ENCODE peak calls at places on chromosome 12, in five cellular contexts. J is GM23338, Q is PC-9, N is mammary epithelial cell, W is psoas muscle. Y is an unnamed sample.

GRCh38 chr12:30145351-30146017 is 361.7 kb upstream of the TMTC1 start:
- DNase-seq in J (no peak), N (no peak), Q (no peak), W (no peak), Y (no peak)

GRCh38 chr12:108356902-108357806 is 18.0 kb upstream of the CMKLR1 start:
- DNase-seq in W (no peak), N (no peak), Q (no peak), J (no peak), Y (no peak)

GRCh38 chr12:84397279-84397678 is 515.3 kb downstream of the SLC6A15 start:
- DNase-seq in N (no peak), W (no peak), Q (no peak), J (no peak), Y (no peak)

GRCh38 chr12:26268841-26269553 is 73.6 kb downstream of the SSPN start:
- DNase-seq in N (no peak), Q (no peak), W (no peak), J (no peak), Y (no peak)

GRCh38 chr12:44422559-44422958 is 453.6 kb downstream of the NELL2 start:
- DNase-seq in W (no peak), N (no peak), Q (no peak), J (peak; percentile 10), Y (no peak)

GRCh38 chr12:110436231-110436630 is 13.9 kb downstream of the ARPC3 start:
- DNase-seq in W (no peak), J (no peak), Q (no peak), N (no peak), Y (no peak)

GRCh38 chr12:19021646-19022045 is 107.9 kb upstream of the PLEKHA5 start:
- DNase-seq in Q (peak; percentile 45), N (no peak), J (no peak), W (no peak), Y (no peak)

GRCh38 chr12:96422192-96422591 is 22.0 kb upstream of the CDK17 start:
- DNase-seq in Q (no peak), N (peak; percentile 8), W (no peak), J (no peak), Y (no peak)

GRCh38 chr12:54750-55535 is 11.6 kb upstream of the IQSEC3 start:
- DNase-seq in W (no peak), N (no peak), Q (peak; percentile 34), J (peak; percentile 43), Y (no peak)

GRCh38 chr12:122135437-122136031 is 38.5 kb downstream of the IL31 start:
- DNase-seq in J (no peak), N (no peak), W (no peak), Q (no peak), Y (no peak)

GRCh38 chr12:103751600-103751999 is 89.4 kb downstream of the NT5DC3 start:
- DNase-seq in W (no peak), N (no peak), J (no peak), Q (no peak), Y (no peak)

GRCh38 chr12:53676715-53677611 is 1.1 kb upstream of the ATP5MC2 start:
- DNase-seq in J (peak; percentile 74), N (no peak), W (peak; percentile 79), Q (no peak), Y (peak; percentile 73)

GRCh38 chr12:107418976-107419375 is 266.6 kb upstream of the PWP1 start:
- DNase-seq in N (no peak), Q (no peak), W (no peak), J (no peak), Y (no peak)

GRCh38 chr12:51951843-51952722 is 584 bp downstream of the ACVR1B start:
- DNase-seq in W (peak; percentile 77), Q (no peak), J (peak; percentile 67), N (no peak), Y (peak; percentile 75)

GRCh38 chr12:31866523-31866922 is 92.7 kb upstream of the RESF1 start:
- DNase-seq in Q (no peak), J (no peak), N (no peak), W (no peak), Y (no peak)

GRCh38 chr12:21911832-21912231 is 29.4 kb downstream of the ABCC9 start:
- DNase-seq in N (no peak), Q (no peak), J (no peak), W (no peak), Y (no peak)

GRCh38 chr12:98085360-98085759 is 430.0 kb upstream of the TMPO start:
- DNase-seq in W (no peak), J (no peak), Q (no peak), N (no peak), Y (no peak)

GRCh38 chr12:122891661-122892525 is 4.0 kb downstream of the VPS37B start:
- DNase-seq in W (no peak), N (peak; percentile 89), Q (peak; percentile 75), J (peak; percentile 79), Y (no peak)

GRCh38 chr12:68358532-68359485 is 26.6 kb upstream of the MDM1 start:
- DNase-seq in J (peak; percentile 81), N (peak; percentile 62), W (no peak), Q (peak; percentile 61), Y (no peak)

GRCh38 chr12:81077329-81077685 is 572 bp upstream of the ACSS3 start:
- DNase-seq in N (no peak), W (peak; percentile 53), J (peak; percentile 91), Q (no peak), Y (no peak)

GRCh38 chr12:111154180-111154579 is 214.7 kb downstream of the PHETA1 start:
- DNase-seq in W (no peak), J (peak; percentile 60), N (no peak), Q (no peak), Y (no peak)

GRCh38 chr12:105641742-105642141 is 311.3 kb downstream of the C12orf75 start:
- DNase-seq in J (no peak), W (peak; percentile 44), N (no peak), Q (no peak), Y (no peak)

GRCh38 chr12:51907083-51907863 is at the start of gene ACVRL1:
- DNase-seq in Q (no peak), W (peak; percentile 76), J (peak; percentile 44), N (no peak), Y (no peak)

GRCh38 chr12:132622437-132623071 is 4.0 kb downstream of the P2RX2 start:
- DNase-seq in Q (peak; percentile 70), N (no peak), J (no peak), W (peak; percentile 47), Y (no peak)
- H3K27ac ChIP-seq in Q (peak overlapping the region; percentile 67), N (no peak overlapping the region), J (no peak overlapping the region), W (no peak overlapping the region), Y (peak overlapping the region; percentile 51)

GRCh38 chr12:15206338-15206737 is 14.9 kb downstream of the RERG start:
- DNase-seq in J (peak; percentile 64), N (no peak), W (no peak), Q (no peak), Y (no peak)
- H3K27ac ChIP-seq in J (peak overlapping the region; percentile 45), N (no peak overlapping the region), W (peak overlapping the region; percentile 33), Q (no peak overlapping the region), Y (peak overlapping the region; percentile 26)

DNA sequence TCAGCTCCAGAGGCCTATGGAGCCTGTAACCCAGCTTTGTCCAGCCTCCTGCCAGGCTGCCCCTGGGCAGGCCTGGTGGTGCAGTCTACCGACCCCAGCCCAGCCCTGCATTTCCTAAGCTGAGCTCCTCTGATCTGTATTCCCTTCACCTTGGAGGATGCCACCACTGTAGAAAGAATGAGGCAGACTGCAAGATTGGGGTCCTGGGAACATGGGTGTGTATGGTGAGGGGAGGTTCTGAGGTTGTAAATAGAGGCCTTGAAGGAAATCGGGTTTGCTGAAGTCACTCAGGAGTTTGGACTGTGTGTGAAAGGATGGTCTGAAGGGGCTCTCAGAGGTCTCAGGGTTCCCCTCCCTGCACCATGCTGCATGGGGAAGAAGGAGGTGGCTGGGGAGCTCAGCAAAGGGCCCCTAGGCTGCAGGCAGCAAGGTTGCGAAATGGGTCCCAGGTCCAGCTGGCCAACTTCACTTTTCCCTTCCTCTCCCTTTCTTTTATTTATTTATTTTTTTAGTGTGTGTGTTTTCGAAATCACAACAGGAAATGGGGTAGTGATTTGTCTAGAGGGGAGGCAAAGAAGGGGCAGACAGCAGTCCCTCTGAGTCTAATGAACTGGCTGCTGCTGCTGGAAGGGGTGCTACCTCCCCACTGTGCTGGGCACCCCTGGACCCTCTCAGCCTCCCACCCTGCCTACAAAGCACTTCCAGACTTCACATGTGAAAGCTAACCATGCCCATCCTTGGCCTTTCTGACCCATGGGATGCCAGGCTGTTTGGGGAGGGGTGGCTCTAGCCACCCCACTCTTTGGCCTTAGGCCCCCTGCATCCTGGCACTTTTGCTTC is 1.3 kb upstream of the LRP1-AS start:
- DNase-seq in W (peak; percentile 85), J (no peak), Q (no peak), N (no peak), Y (peak; percentile 80)
- H3K27ac ChIP-seq in W (peak overlapping the region; percentile 69), J (peak overlapping the region; percentile 59), Q (no peak overlapping the region), N (no peak overlapping the region), Y (peak overlapping the region; percentile 77)

GRCh38 chr12:27707216-27707615 is 3.4 kb upstream of the MRPS35 start:
- DNase-seq in N (peak; percentile 34), Q (no peak), J (no peak), W (no peak), Y (no peak)
- H3K27ac ChIP-seq in N (no peak overlapping the region), Q (no peak overlapping the region), J (no peak overlapping the region), W (no peak overlapping the region), Y (no peak overlapping the region)

GRCh38 chr12:127240249-127240929 is 1026.6 kb upstream of the TMEM132C start:
- DNase-seq in Q (no peak), W (no peak), N (no peak), J (no peak), Y (no peak)
- H3K27ac ChIP-seq in Q (no peak overlapping the region), W (no peak overlapping the region), N (peak overlapping the region; percentile 76), J (no peak overlapping the region), Y (no peak overlapping the region)

GRCh38 chr12:5014269-5014668 is 29.4 kb upstream of the KCNA5 start:
- DNase-seq in N (no peak), Q (no peak), W (no peak), J (no peak), Y (no peak)
- H3K27ac ChIP-seq in N (no peak overlapping the region), Q (no peak overlapping the region), W (no peak overlapping the region), J (no peak overlapping the region), Y (no peak overlapping the region)

GRCh38 chr12:92600052-92600451 is 102.7 kb upstream of the PLEKHG7 start:
- DNase-seq in N (no peak), W (no peak), Q (no peak), J (no peak), Y (no peak)

GRCh38 chr12:92602476-92602875 is 100.3 kb upstream of the PLEKHG7 start:
- DNase-seq in J (no peak), W (no peak), N (peak; percentile 98), Q (peak; percentile 41), Y (no peak)

GRCh38 chr12:92602930-92603623 is 99.7 kb upstream of the PLEKHG7 start:
- DNase-seq in N (no peak), J (no peak), W (no peak), Q (no peak), Y (no peak)

GRCh38 chr12:92603741-92604432 is 98.9 kb upstream of the PLEKHG7 start:
- DNase-seq in J (no peak), N (peak; percentile 75), W (no peak), Q (no peak), Y (no peak)

GRCh38 chr12:92601680-92602079 is 101.1 kb upstream of the PLEKHG7 start:
- DNase-seq in N (no peak), W (no peak), J (no peak), Q (no peak), Y (no peak)
- H3K27ac ChIP-seq in N (peak overlapping the region; percentile 85), W (no peak overlapping the region), J (no peak overlapping the region), Q (no peak overlapping the region), Y (no peak overlapping the region)

Y was measured in upper lobe of right lung.